ENCODE peak calls at places on chromosome 5, in nine cellular contexts. S is breast epithelium, X is progenitor cell of endocrine pancreas, G is PC-3, R is MM.1S, N is lower leg skin, P is body of pancreas, W is pancreas, E is cardiac fibroblast. Q is an unnamed sample.

GRCh38 chr5:56101180-56101579 is 106.4 kb upstream of the IL6ST start:
- DNase-seq in X (no peak), W (no peak), N (no peak), S (no peak), P (no peak), E (no peak), R (no peak), G (no peak), Q (no peak)

GRCh38 chr5:164475339-164475977 is 970.0 kb downstream of the MAT2B start:
- DNase-seq in X (no peak), P (no peak), W (no peak), S (no peak), N (no peak), E (peak; percentile 73), R (peak; percentile 42), G (peak; percentile 31), Q (no peak)

GRCh38 chr5:142404046-142404477 is 79.2 kb upstream of the SPRY4 start:
- DNase-seq in P (no peak), W (no peak), E (peak; percentile 49), R (no peak), G (no peak), S (no peak), N (no peak), X (no peak), Q (no peak)

GRCh38 chr5:91245871-91246270 is 137.2 kb downstream of the ARRDC3 start:
- DNase-seq in W (no peak), E (peak; percentile 13), P (no peak), S (no peak), N (no peak), G (no peak), R (no peak), X (no peak), Q (no peak)

GRCh38 chr5:175657593-175658271 is at the start of gene HRH2:
- DNase-seq in G (no peak), R (peak; percentile 81), N (peak; percentile 21), W (no peak), S (no peak), P (no peak), E (no peak), X (peak; percentile 25), Q (no peak)

GRCh38 chr5:113059232-113059805 is 82.7 kb downstream of the DCP2 start:
- DNase-seq in R (no peak), N (no peak), S (no peak), P (no peak), E (peak; percentile 62), G (no peak), W (no peak), X (no peak), Q (no peak)

GRCh38 chr5:31819926-31820516 is 181.1 kb downstream of the PDZD2 start:
- DNase-seq in P (no peak), R (no peak), N (no peak), W (no peak), X (no peak), G (no peak), E (no peak), S (no peak), Q (no peak)

GRCh38 chr5:90279091-90279490 is 130.5 kb downstream of the CETN3 start:
- DNase-seq in N (no peak), P (no peak), E (peak; percentile 26), R (no peak), G (peak; percentile 26), S (no peak), W (no peak), X (no peak), Q (no peak)

GRCh38 chr5:159531554-159532105 is 201.3 kb upstream of the IL12B start:
- DNase-seq in P (no peak), S (no peak), E (no peak), N (no peak), R (no peak), W (no peak), G (peak; percentile 36), X (no peak), Q (no peak)

GRCh38 chr5:25500635-25501034 is 855.9 kb upstream of the CDH10 start:
- DNase-seq in G (no peak), R (no peak), X (no peak), P (no peak), W (no peak), E (no peak), S (no peak), N (no peak), Q (no peak)

GRCh38 chr5:58156354-58156753 is 303.5 kb downstream of the PLK2 start:
- DNase-seq in N (no peak), G (no peak), P (no peak), E (peak; percentile 70), W (no peak), S (no peak), R (no peak), X (no peak), Q (no peak)

GRCh38 chr5:27315541-27316282 is 277.3 kb upstream of the CDH9 start:
- DNase-seq in G (peak; percentile 63), E (peak; percentile 73), R (peak; percentile 85), N (no peak), S (no peak), P (no peak), X (no peak), W (no peak), Q (no peak)

GRCh38 chr5:92559331-92559730 is 1021.7 kb downstream of the NR2F1-AS1 start:
- DNase-seq in X (no peak), P (no peak), R (no peak), N (no peak), E (no peak), G (no peak), S (no peak), W (no peak), Q (no peak)

GRCh38 chr5:84729326-84729725 is 344.6 kb upstream of the EDIL3 start:
- DNase-seq in W (no peak), S (no peak), E (peak; percentile 42), X (no peak), P (no peak), G (no peak), R (no peak), N (no peak), Q (no peak)

GRCh38 chr5:111223790-111224560 is at the start of gene CAMK4:
- DNase-seq in W (peak; percentile 29), X (peak; percentile 58), G (peak; percentile 26), E (peak; percentile 66), R (peak; percentile 60), N (no peak), S (peak; percentile 51), P (peak; percentile 35), Q (no peak)

GRCh38 chr5:111223086-111223789 is 946 bp upstream of the CAMK4 start:
- DNase-seq in S (no peak), E (no peak), W (no peak), G (peak; percentile 33), X (no peak), P (no peak), R (no peak), N (no peak), Q (no peak)

GRCh38 chr5:111225926-111226325 is 1.7 kb downstream of the CAMK4 start:
- DNase-seq in N (no peak), R (no peak), E (no peak), G (no peak), S (no peak), W (no peak), X (no peak), P (no peak), Q (no peak)

GRCh38 chr5:111224561-111224989 is 391 bp downstream of the CAMK4 start:
- DNase-seq in N (no peak), W (no peak), X (no peak), G (no peak), P (no peak), E (no peak), R (no peak), S (no peak), Q (no peak)

GRCh38 chr5:111221139-111221538 is 3.0 kb upstream of the CAMK4 start:
- DNase-seq in G (no peak), W (no peak), S (no peak), X (no peak), P (no peak), R (no peak), N (no peak), E (no peak), Q (no peak)
- TF ChIP-seq CTCF in G (no peak), W (no peak), S (no peak), X (no peak), P (no peak), R (no peak), N (no peak), E (no peak), Q (no peak)

DNA sequence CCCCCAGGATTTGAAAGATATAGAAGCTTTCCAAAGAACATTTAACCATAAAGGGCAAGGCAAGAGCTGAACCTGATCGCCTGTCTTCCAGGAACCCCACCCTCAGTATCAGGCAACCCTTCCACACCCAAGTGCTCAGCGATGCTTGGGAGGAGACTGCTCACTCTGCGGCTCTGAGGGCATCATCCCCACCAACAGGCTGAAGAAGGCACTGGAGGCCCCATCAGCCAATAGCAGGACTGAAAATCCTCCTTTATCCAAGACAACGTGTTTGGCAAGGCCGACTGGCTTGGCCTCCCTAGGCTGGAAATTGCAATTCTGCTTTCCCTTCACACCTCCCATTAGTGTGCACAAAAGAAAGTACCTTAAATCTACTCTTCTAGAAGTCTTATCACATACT is 1.4 kb upstream of the PPP2CA start:
- DNase-seq in G (no peak), N (peak; percentile 46), P (peak; percentile 21), W (peak; percentile 31), R (no peak), X (no peak), E (no peak), S (no peak), Q (no peak)
- TF ChIP-seq CTCF in G (no peak), N (no peak), P (no peak), W (no peak), R (no peak), X (peak; percentile 8), E (no peak), S (no peak), Q (no peak)

GRCh38 chr5:21613971-21614488 is 1239.1 kb downstream of the CDH12 start:
- DNase-seq in N (no peak), G (peak; percentile 26), X (no peak), S (no peak), R (no peak), P (no peak), W (no peak), E (no peak), Q (no peak)
- TF ChIP-seq CTCF in N (no peak), G (no peak), X (no peak), S (no peak), R (no peak), P (no peak), W (no peak), E (no peak), Q (no peak)

GRCh38 chr5:167570431-167570830 is 721.0 kb upstream of the WWC1 start:
- DNase-seq in N (no peak), S (no peak), W (no peak), R (no peak), G (no peak), P (no peak), X (no peak), E (no peak), Q (no peak)

GRCh38 chr5:167561796-167562195 is 729.6 kb upstream of the WWC1 start:
- DNase-seq in X (no peak), P (no peak), W (no peak), N (no peak), E (no peak), S (no peak), G (no peak), R (no peak), Q (no peak)

DNA sequence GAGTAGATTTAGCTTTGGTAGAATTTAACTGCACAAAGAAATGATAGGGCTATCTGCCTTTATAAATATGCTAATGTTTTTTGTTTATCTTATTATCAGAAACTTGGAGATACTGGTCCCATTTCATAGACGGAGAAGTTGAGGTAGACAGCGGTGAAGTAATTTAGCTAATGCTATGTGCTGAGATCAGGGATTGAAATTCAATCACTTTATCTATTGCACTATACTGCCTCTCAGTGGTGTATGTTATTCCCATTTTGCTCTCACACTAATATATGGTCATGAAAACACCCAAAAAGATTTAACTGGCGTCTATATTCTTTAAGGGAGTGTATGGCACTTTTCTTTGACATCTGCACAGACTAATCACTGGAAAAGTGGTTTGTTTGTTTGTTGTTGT is 725.9 kb upstream of the WWC1 start:
- DNase-seq in G (peak; percentile 24), E (peak; percentile 37), X (no peak), P (no peak), R (peak; percentile 19), S (no peak), W (no peak), N (no peak), Q (no peak)
- TF ChIP-seq CTCF in G (peak; percentile 49), E (peak; percentile 13), X (peak; percentile 30), P (no peak), R (peak; percentile 53), S (no peak), W (no peak), N (no peak), Q (no peak)